ENCODE peak calls at places on chromosome X, in ten cellular contexts. Z is heart left ventricle, O is fibroblast of lung, S is AG10803, G is astrocyte, R is AG09309, I is aorta, C is AG04450, D is neural progenitor cell, T is A673. J is an unnamed sample.
A peak's percentile ranks its signal among the peaks of the same experiment; 100 is the strongest.

GRCh38 chrX:73214366-73215094 is at the start of gene NAP1L2:
- DNase-seq in C (no peak), G (peak; percentile 42), O (no peak), S (peak; percentile 0), D (peak; percentile 61), I (peak; percentile 75), R (no peak), Z (peak; percentile 47), T (peak; percentile 4), J (peak; percentile 6)

GRCh38 chrX:47174376-47174775 is 19.3 kb upstream of the UBA1 start:
- DNase-seq in R (no peak), T (no peak), I (peak; percentile 51), O (no peak), S (no peak), C (no peak), G (no peak), D (no peak), Z (no peak), J (no peak)

GRCh38 chrX:31268359-31268758 is 196.5 kb upstream of the FTHL17 start:
- DNase-seq in I (no peak), D (peak; percentile 22), G (no peak), C (no peak), T (no peak), S (no peak), Z (no peak), R (no peak), O (peak; percentile 26), J (no peak)

GRCh38 chrX:56385336-56385735 is 153.2 kb downstream of the KLF8 start:
- DNase-seq in S (no peak), C (no peak), D (no peak), T (no peak), G (no peak), Z (no peak), O (no peak), R (no peak), I (no peak), J (no peak)

GRCh38 chrX:154019633-154020499 is at the start of gene IRAK1:
- DNase-seq in C (no peak), I (peak; percentile 86), T (peak; percentile 47), R (no peak), G (no peak), D (peak; percentile 70), S (peak; percentile 51), O (peak; percentile 52), Z (peak; percentile 41), J (no peak)

GRCh38 chrX:31397119-31397518 is 325.3 kb upstream of the FTHL17 start:
- DNase-seq in D (no peak), C (no peak), R (no peak), S (peak; percentile 42), O (peak; percentile 46), T (no peak), G (peak; percentile 65), I (no peak), Z (no peak), J (peak; percentile 19)

GRCh38 chrX:18410038-18410437 is 15.4 kb upstream of the CDKL5 start:
- DNase-seq in O (peak; percentile 68), T (peak; percentile 48), Z (no peak), I (no peak), G (peak; percentile 19), D (peak; percentile 15), R (no peak), C (no peak), S (peak; percentile 33), J (no peak)

GRCh38 chrX:69156638-69157037 is 8.6 kb downstream of the PJA1 start:
- DNase-seq in O (no peak), S (no peak), C (no peak), T (no peak), G (no peak), R (no peak), Z (no peak), I (no peak), D (no peak), J (no peak)

GRCh38 chrX:68139791-68140190 is 293.5 kb downstream of the OPHN1 start:
- DNase-seq in Z (no peak), I (no peak), D (no peak), C (no peak), S (peak; percentile 25), T (no peak), G (no peak), R (no peak), O (no peak), J (no peak)

GRCh38 chrX:147763131-147763530 is 148.6 kb upstream of the FMR1 start:
- DNase-seq in O (no peak), R (no peak), T (no peak), Z (no peak), I (no peak), D (no peak), G (no peak), C (no peak), S (no peak), J (no peak)

GRCh38 chrX:128676651-128677050 is 624.4 kb upstream of the ACTRT1 start:
- DNase-seq in O (no peak), T (no peak), Z (no peak), I (no peak), D (no peak), S (no peak), R (no peak), G (peak; percentile 5), C (no peak), J (no peak)

GRCh38 chrX:91434351-91435168 is at the start of gene PABPC5:
- DNase-seq in G (peak; percentile 76), C (peak; percentile 55), I (peak; percentile 92), Z (peak; percentile 81), T (peak; percentile 3), R (peak; percentile 35), S (peak; percentile 88), O (peak; percentile 87), D (peak; percentile 88), J (peak; percentile 75)

GRCh38 chrX:76550016-76550415 is 122.5 kb downstream of the MAGEE1 start:
- DNase-seq in O (no peak), T (no peak), S (no peak), D (no peak), R (no peak), G (no peak), C (no peak), Z (no peak), I (no peak), J (no peak)

GRCh38 chrX:66035667-66036066 is 4.2 kb downstream of the VSIG4 start:
- DNase-seq in I (no peak), Z (no peak), S (no peak), T (no peak), C (no peak), D (peak; percentile 11), R (no peak), G (no peak), O (no peak), J (no peak)

GRCh38 chrX:2478546-2479419 is 22.0 kb downstream of the DHRSX start:
- DNase-seq in R (no peak), I (no peak), Z (no peak), S (no peak), D (no peak), G (no peak), T (no peak), O (no peak), C (no peak), J (no peak)

GRCh38 chrX:69163936-69164741 is 1.1 kb downstream of the PJA1 start:
- DNase-seq in C (no peak), O (no peak), I (no peak), Z (no peak), D (no peak), G (no peak), R (no peak), S (no peak), T (peak; percentile 41), J (no peak)

DNA sequence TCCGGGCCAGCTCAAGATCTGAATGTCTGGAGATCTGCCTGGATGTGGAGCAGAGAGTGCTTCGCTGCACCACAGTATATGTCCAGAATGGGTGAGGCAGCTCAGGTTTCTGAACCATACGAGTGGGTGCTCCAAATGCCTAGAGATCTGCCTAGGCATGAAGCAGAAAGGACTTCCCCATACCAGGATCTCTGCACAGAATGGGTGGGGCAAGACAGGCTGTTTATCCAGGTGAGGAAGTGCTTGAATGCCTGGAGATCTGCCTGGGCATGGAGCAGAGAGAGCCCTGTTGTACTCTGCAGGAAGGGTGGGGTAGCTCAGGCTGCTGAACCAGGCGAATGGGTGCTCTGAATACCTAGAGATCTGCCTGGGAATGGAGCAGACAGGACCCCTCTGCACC is 45.4 kb upstream of the MAGEC2 start:
- DNase-seq in S (no peak), I (no peak), D (no peak), C (no peak), Z (no peak), G (no peak), T (no peak), R (no peak), O (no peak), J (no peak)
- H3K4me3 ChIP-seq in S (no peak overlapping the region), I (no peak overlapping the region), D (no peak overlapping the region), C (no peak overlapping the region), Z (no peak overlapping the region), G (no peak overlapping the region), T (no peak overlapping the region), R (no peak overlapping the region), O (no peak overlapping the region), J (no peak overlapping the region)

DNA sequence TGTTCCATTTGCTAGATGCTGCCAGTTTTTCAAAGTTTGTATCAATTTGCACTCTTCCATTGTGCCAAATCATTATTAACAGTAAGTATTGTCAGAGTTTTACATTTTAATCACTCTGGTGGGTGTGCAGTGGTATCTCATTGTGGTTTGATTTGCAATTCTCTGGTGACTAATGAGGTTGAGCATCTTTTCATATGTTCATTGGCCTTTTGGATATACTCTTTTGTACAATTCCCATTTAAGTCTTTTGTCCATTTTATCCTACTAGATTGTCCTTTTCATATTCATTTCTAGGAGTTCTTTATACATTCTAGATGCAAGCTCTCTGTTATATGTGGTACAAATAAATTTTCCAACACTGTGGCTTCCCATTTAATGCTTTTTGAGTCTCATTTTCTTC is 17.4 kb upstream of the ARHGAP36 start:
- DNase-seq in I (no peak), C (no peak), Z (no peak), R (no peak), O (no peak), T (no peak), D (no peak), G (no peak), S (no peak), J (no peak)
- H3K4me3 ChIP-seq in I (no peak overlapping the region), C (no peak overlapping the region), Z (no peak overlapping the region), R (no peak overlapping the region), O (no peak overlapping the region), T (no peak overlapping the region), D (no peak overlapping the region), G (no peak overlapping the region), S (no peak overlapping the region), J (no peak overlapping the region)

DNA sequence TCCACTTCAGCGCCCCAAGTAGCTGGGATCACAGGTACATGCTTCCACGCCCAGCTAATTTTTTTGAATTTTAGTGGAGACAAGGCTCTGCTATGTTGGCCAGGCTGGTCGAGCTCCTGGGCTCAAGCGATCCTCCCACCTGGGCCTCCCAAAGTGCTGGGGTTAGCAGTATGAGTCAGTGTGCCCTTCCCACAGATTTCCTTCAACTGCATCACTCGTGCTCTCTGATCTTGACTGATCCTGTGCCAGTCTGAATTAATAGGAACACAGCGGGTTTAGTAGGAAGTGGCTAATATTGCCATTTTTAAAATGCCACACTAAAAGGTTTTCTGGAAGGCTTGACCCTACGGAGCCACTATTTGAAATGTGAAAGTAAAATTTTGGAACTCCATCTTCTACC is 4.3 kb upstream of the SHROOM2 start:
- DNase-seq in I (no peak), S (no peak), O (no peak), R (no peak), G (no peak), D (no peak), Z (no peak), C (no peak), T (no peak), J (no peak)
- H3K4me3 ChIP-seq in I (no peak overlapping the region), S (no peak overlapping the region), O (no peak overlapping the region), R (no peak overlapping the region), G (no peak overlapping the region), D (no peak overlapping the region), Z (no peak overlapping the region), C (no peak overlapping the region), T (no peak overlapping the region), J (no peak overlapping the region)

GRCh38 chrX:129961180-129962083 is 21.0 kb upstream of the BCORL1 start:
- DNase-seq in G (no peak), S (no peak), Z (peak; percentile 55), O (no peak), C (no peak), D (peak; percentile 83), T (no peak), I (peak; percentile 83), R (no peak), J (no peak)
- H3K4me3 ChIP-seq in G (no peak overlapping the region), S (no peak overlapping the region), Z (peak overlapping the region; percentile 23), O (no peak overlapping the region), C (no peak overlapping the region), D (peak overlapping the region; percentile 33), T (no peak overlapping the region), I (no peak overlapping the region), R (no peak overlapping the region), J (no peak overlapping the region)